ENCODE peak calls at places on chromosomes 1 and 21, in six cellular contexts. B, I, R, U, S and V are unnamed samples.

GRCh38 chr1:45820797-45821196 is 17.4 kb downstream of the MAST2 start:
- DNase-seq in R (no peak), S (no peak), I (no peak), B (no peak), U (no peak), V (no peak)

GRCh38 chr1:36565576-36566501 is 83.1 kb upstream of the CSF3R start:
- DNase-seq in S (no peak), I (no peak), B (no peak), U (no peak), R (no peak), V (no peak)

GRCh38 chr1:31380181-31380580 is 7.3 kb upstream of the FABP3 start:
- DNase-seq in U (no peak), I (no peak), S (no peak), R (no peak), B (no peak), V (no peak)

GRCh38 chr1:65606426-65606825 is 186.0 kb downstream of the LEPR start:
- DNase-seq in R (no peak), U (no peak), B (no peak), I (no peak), S (no peak), V (no peak)

GRCh38 chr21:31173881-31174555 is 135.7 kb upstream of the KRTAP19-8 start:
- DNase-seq in S (peak), I (peak), B (peak), U (no peak), R (peak), V (peak)

GRCh38 chr1:36304970-36305914 is 926 bp upstream of the SH3D21 start:
- DNase-seq in U (no peak), R (no peak), I (no peak), S (no peak), B (peak), V (no peak)

GRCh38 chr1:224867715-224868114 is 61.8 kb upstream of the DNAH14 start:
- DNase-seq in I (no peak), S (no peak), U (no peak), B (no peak), R (no peak), V (no peak)

GRCh38 chr21:41217656-41218380 is 49.9 kb downstream of the BACE2 start:
- DNase-seq in S (no peak), B (peak), U (peak), I (no peak), R (peak), V (no peak)

GRCh38 chr1:220278991-220279390 is 6.7 kb upstream of the RAB3GAP2 start:
- DNase-seq in S (no peak), U (peak), R (no peak), I (no peak), B (no peak), V (no peak)

GRCh38 chr21:38646213-38646837 is 148.0 kb upstream of the ERG start:
- DNase-seq in U (peak), S (no peak), I (no peak), R (no peak), B (no peak), V (no peak)

GRCh38 chr21:36994501-36995189 is 11.9 kb upstream of the RIPPLY3 start:
- DNase-seq in I (no peak), S (no peak), U (no peak), R (no peak), B (no peak), V (no peak)

GRCh38 chr1:154767315-154768240 is 102.5 kb downstream of the KCNN3 start:
- DNase-seq in B (peak), U (peak), S (peak), I (no peak), R (no peak), V (peak)

GRCh38 chr1:109634771-109635750 is 15.4 kb downstream of the AMPD2 start:
- DNase-seq in B (no peak), R (no peak), S (no peak), U (no peak), I (no peak), V (peak)

GRCh38 chr1:206923009-206923960 is 1.5 kb upstream of the FCMR start:
- DNase-seq in U (no peak), S (no peak), B (peak), R (peak), I (peak), V (no peak)

GRCh38 chr1:201970334-201971159 is 11.9 kb upstream of the RNPEP start:
- DNase-seq in B (no peak), U (peak), S (peak), R (no peak), I (no peak), V (no peak)

GRCh38 chr21:42360317-42360716 is 6.0 kb downstream of the TFF1 start:
- DNase-seq in S (no peak), R (no peak), I (no peak), B (no peak), U (peak), V (no peak)

GRCh38 chr1:19512545-19512944 is 27.2 kb upstream of the CAPZB start:
- DNase-seq in U (peak), R (no peak), I (no peak), B (no peak), S (no peak), V (no peak)